ENCODE peak calls at places on chromosome 2, in seven cellular contexts. F is A549, V is IMR-90, R is SK-N-SH, L is HepG2, W is K562, A is H1. X is an unnamed sample.

GRCh38 chr2:238127165-238128060 is 11.1 kb upstream of the KLHL30 start:
- DNase-seq in R (no peak), A (no peak), F (peak), V (peak), L (peak), W (peak), X (no peak)

GRCh38 chr2:137507237-137507636 is 457.0 kb upstream of the HNMT start:
- DNase-seq in A (no peak), F (no peak), R (no peak), V (no peak), W (no peak), L (no peak), X (no peak)

GRCh38 chr2:144607899-144608477 is 88.1 kb upstream of the ZEB2 start:
- DNase-seq in R (no peak), F (no peak), A (no peak), W (no peak), L (no peak), V (peak), X (no peak)

GRCh38 chr2:217848351-217848957 is 154.3 kb downstream of the TNS1 start:
- DNase-seq in L (no peak), F (no peak), R (no peak), V (no peak), A (no peak), W (peak), X (no peak)

GRCh38 chr2:157321514-157321913 is 4.1 kb downstream of the ERMN start:
- DNase-seq in R (no peak), A (no peak), F (no peak), V (no peak), L (no peak), W (no peak), X (no peak)

GRCh38 chr2:56476509-56477071 is 292.8 kb downstream of the CCDC85A start:
- DNase-seq in F (no peak), R (no peak), V (no peak), A (no peak), W (no peak), L (no peak), X (no peak)

GRCh38 chr2:209773377-209773776 is 1.7 kb downstream of the UNC80 start:
- DNase-seq in R (no peak), L (no peak), F (no peak), A (no peak), W (no peak), V (no peak), X (no peak)

GRCh38 chr2:189285962-189286648 is 106.5 kb upstream of the COL5A2 start:
- DNase-seq in W (no peak), V (peak), R (no peak), F (peak), L (no peak), A (no peak), X (no peak)

GRCh38 chr2:30230479-30230854 is 867 bp upstream of the LBH start:
- DNase-seq in V (peak), F (no peak), L (no peak), W (peak), R (peak), A (peak), X (no peak)

GRCh38 chr2:84741182-84741822 is 139.6 kb downstream of the TRABD2A start:
- DNase-seq in F (peak), R (peak), W (no peak), L (peak), A (peak), V (peak), X (no peak)

GRCh38 chr2:121342751-121343150 is 57.7 kb upstream of the TFCP2L1 start:
- DNase-seq in V (no peak), R (no peak), L (no peak), A (no peak), F (no peak), W (no peak), X (no peak)

GRCh38 chr2:120625865-120626560 is 109.7 kb upstream of the GLI2 start:
- DNase-seq in W (no peak), L (peak), F (no peak), V (no peak), A (no peak), R (no peak), X (no peak)

GRCh38 chr2:206488623-206489022 is 45.3 kb downstream of the ADAM23 start:
- DNase-seq in A (no peak), R (no peak), L (no peak), V (no peak), F (no peak), W (no peak), X (no peak)

GRCh38 chr2:142076319-142076718 is 54.5 kb downstream of the LRP1B start:
- DNase-seq in W (no peak), R (no peak), V (no peak), L (no peak), A (no peak), F (no peak), X (no peak)

GRCh38 chr2:36438454-36438977 is 82.9 kb downstream of the CRIM1 start:
- DNase-seq in V (peak), R (peak), L (no peak), W (no peak), F (peak), A (no peak), X (no peak)

GRCh38 chr2:180577567-180577966 is 402.8 kb upstream of the UBE2E3 start:
- DNase-seq in R (no peak), A (no peak), F (no peak), L (no peak), W (no peak), V (no peak), X (no peak)

GRCh38 chr2:128408349-128409305 is 90.0 kb upstream of the HS6ST1 start:
- DNase-seq in V (peak), R (peak), F (no peak), L (no peak), W (no peak), A (peak), X (no peak)

DNA sequence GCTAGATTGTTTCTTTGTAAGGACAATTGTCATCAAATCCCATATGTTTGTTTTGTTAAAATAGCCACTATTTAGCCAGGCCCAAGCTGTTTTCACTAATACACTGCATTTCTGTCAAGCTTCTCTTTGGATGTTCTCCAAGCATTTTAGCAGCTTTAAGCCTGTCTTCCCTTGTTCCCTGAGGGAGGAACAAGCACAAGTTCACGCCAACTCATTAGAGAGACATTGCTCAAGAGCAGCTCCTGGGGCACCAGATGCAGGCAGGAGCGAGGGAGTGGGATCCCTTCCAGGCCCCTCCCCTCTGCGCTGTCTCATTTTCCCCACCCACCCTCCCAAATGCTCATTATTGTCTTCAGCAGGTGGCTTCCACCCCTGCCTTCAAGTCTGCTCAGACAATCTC is 32.6 kb upstream of the PPP3R1 start:
- DNase-seq in R (peak), A (no peak), L (no peak), F (no peak), W (no peak), V (peak), X (no peak)
- TF ChIP-seq RFX5 in R (no peak), A (no peak), L (no peak), F (no peak), W (no peak), V (no peak), X (no peak)

DNA sequence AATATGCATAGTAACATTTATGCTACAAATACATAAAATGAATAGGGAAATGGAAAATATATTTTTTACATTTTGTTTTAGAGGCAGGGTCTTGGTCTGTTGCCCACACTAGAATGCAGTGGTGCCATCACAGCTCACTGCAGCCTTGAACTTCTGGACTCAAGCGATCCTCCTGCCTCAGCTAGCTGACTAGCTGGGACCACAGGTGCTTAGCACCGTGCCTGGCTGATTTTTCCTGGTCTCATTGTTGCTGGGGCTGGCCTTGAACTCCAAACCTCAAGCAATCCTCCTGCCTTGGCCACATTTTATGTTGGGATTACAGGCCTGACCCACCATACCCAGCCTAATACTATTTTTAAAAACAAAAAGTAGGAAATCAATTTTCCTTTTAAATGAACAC is 33.2 kb downstream of the XPO1 start:
- DNase-seq in R (no peak), V (no peak), F (no peak), L (no peak), A (no peak), W (no peak), X (no peak)
- TF ChIP-seq RFX5 in R (no peak), V (no peak), F (no peak), L (no peak), A (no peak), W (no peak), X (no peak)

DNA sequence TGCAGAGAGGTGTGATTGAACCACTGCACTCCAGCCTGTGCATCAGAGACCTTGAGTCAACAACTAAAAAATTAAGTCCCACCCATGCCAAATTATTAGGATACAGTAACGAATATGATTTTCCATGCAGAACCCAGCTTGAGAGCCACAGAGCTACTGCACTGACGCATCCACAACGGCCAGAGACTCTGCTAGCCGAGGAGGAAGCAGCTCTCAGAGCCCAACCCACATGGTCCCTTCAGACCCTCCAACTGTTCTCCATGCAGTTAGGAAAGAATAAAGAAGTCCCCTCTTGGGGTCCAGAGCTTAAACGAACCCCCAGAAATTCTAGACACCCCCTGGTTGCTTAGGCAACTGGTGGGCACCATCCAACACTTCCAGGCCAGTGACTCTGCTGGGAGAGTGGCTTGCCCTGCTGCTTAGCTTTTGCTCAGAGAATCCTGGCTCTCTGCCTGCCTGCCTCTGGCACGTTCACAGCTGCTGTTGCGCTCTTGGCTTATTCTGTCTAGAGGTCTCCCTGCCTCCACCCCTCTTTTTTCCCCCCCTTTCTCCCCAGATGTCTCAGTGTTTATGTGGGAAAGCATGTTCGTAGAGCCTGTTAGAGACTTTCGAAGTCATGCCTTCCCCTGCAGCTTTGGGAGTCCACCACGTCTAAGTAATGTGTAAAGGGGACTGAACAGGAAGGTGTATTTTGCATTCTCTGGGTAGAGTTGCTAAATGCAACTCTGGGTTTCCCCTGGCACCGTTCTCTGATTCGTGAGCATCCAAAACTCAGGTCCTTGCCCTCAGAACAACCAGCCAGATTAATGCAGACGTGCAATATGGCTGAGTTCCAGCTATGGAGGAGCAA is 26.0 kb upstream of the SP3 start:
- DNase-seq in W (no peak), R (peak), A (no peak), F (no peak), V (peak), L (no peak), X (peak)
- TF ChIP-seq RFX5 in W (no peak), R (no peak), A (no peak), F (no peak), V (no peak), L (no peak), X (no peak)

GRCh38 chr2:223855426-223855825 is 18.0 kb upstream of the AP1S3 start:
- DNase-seq in L (peak), F (peak), R (no peak), W (no peak), V (peak), A (no peak), X (no peak)

GRCh38 chr2:223856021-223856420 is 18.6 kb upstream of the AP1S3 start:
- DNase-seq in W (no peak), F (no peak), A (no peak), R (no peak), L (no peak), V (peak), X (no peak)

GRCh38 chr2:223854741-223855140 is 17.4 kb upstream of the AP1S3 start:
- DNase-seq in A (no peak), R (no peak), F (no peak), L (no peak), V (no peak), W (no peak), X (no peak)

GRCh38 chr2:223852281-223852795 is 15.0 kb upstream of the AP1S3 start:
- DNase-seq in L (no peak), F (no peak), A (no peak), V (no peak), W (no peak), R (no peak), X (no peak)

DNA sequence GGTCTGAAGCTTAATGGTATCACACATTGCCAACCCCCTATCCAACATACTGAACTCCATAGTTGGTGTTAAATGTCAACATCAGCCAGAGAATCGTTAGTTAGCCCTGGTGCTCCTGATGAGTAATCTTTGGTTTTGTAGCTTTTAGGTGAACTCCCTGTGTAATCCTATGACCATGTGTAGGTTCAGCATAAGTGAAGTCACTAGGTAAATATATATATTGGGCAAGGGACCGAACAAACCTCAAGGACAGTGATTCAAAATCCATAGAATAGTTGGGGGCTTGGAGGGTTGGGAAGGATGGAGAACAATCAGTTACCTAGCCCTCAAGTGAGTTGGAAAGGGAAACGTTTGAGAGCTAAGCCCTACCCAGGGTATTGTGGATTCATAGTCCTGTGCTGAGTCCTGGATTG is 16.0 kb upstream of the AP1S3 start:
- DNase-seq in F (no peak), R (no peak), A (no peak), V (peak), W (no peak), L (peak), X (no peak)
- TF ChIP-seq RFX5 in F (no peak), R (no peak), A (no peak), V (no peak), W (no peak), L (no peak), X (no peak)

GRCh38 chr2:165958313-165958712 is 4.7 kb upstream of the TTC21B start:
- DNase-seq in W (no peak), V (no peak), A (no peak), R (no peak), L (no peak), F (no peak), X (no peak)

GRCh38 chr2:165953655-165954606 is at the start of gene TTC21B:
- DNase-seq in W (peak), L (peak), A (peak), V (peak), F (peak), R (peak), X (peak)

GRCh38 chr2:165959371-165959770 is 5.8 kb upstream of the TTC21B start:
- DNase-seq in A (no peak), R (no peak), V (no peak), W (no peak), F (no peak), L (no peak), X (no peak)

GRCh38 chr2:165953306-165953654 is 296 bp downstream of the TTC21B start:
- DNase-seq in F (peak), W (no peak), L (peak), A (no peak), V (no peak), R (no peak), X (no peak)

DNA sequence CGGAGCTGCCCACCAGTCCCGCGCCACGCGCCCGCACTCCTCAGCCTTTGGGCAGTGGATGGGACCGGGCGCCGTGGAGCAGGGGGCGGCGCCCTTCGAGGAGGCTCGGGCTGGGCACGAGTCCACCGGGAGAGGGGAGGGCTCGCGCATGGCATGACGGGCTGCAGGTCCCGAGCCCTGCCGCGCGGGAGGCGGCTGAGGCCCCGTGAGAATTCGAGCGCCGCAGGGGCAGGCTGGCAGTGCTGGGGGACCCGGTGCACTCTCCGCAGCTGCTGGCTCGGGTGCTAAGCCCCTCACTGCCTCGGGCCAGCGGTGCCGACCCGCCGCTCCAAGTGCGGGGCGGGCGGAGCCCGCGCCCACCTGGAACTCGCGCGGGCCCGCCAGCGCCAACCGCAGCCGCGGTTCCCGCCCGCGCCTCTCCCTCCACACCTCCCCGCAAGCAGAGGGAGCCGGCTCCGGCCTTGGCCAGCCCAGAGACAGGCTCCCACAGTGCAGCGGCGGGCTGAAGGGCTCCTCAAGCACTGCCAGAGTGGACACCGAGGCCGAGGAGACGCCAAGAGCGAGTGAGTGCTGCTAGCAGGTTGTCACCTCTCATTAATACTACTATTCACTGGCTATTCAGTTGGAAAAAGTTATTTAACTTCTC is 3.6 kb upstream of the TTC21B start:
- DNase-seq in R (no peak), L (no peak), W (no peak), F (no peak), V (no peak), A (no peak), X (no peak)
- TF ChIP-seq RFX5 in R (no peak), L (no peak), W (no peak), F (no peak), V (no peak), A (no peak), X (no peak)

GRCh38 chr2:175926272-175926671 is 75.8 kb downstream of the LNPK start:
- DNase-seq in F (no peak), V (peak), W (no peak), A (no peak), L (no peak), R (no peak), X (no peak)
- TF ChIP-seq RFX5 in F (no peak), V (no peak), W (no peak), A (no peak), L (no peak), R (no peak), X (no peak)

GRCh38 chr2:66851449-66851872 is 416.5 kb downstream of the MEIS1 start:
- DNase-seq in V (peak), A (no peak), W (no peak), F (peak), L (peak), R (no peak), X (no peak)
- TF ChIP-seq RFX5 in V (no peak), A (no peak), W (no peak), F (no peak), L (no peak), R (no peak), X (no peak)

GRCh38 chr2:76850969-76851368 is 671.2 kb downstream of the LRRTM4 start:
- DNase-seq in A (no peak), L (no peak), R (no peak), W (no peak), F (no peak), V (no peak), X (no peak)

DNA sequence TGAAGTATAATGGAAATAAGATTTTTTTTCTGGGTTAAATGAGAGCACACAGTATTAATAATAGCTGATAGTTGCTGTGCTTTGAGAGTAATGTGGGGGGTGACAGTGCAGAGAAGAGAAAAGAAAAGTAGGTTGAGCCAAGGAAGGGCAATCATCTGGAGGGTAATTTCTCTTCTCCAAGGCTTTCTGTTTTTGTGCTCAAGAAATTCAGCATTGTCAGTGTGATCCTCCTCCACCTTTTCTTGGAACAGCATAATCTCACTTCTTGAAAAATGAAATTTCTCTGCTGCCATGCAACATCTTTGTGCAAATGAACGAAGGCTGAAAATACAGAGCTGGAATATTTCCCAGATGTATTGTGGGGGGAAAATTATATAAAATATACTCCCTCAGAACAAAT is 673.1 kb downstream of the LRRTM4 start:
- DNase-seq in V (no peak), R (no peak), A (no peak), L (no peak), W (no peak), F (no peak), X (no peak)
- TF ChIP-seq RFX5 in V (no peak), R (no peak), A (no peak), L (no peak), W (no peak), F (no peak), X (no peak)